ENCODE peak calls at places on chromosomes 1 and 21, in eight cellular contexts. U is K562, C is stomach, Y is sigmoid colon, B is A549, M is transverse colon, E is body of pancreas, W is esophagus muscularis mucosa. T is an unnamed sample.

GRCh38 chr1:109476825-109477224 is 6.9 kb upstream of the ATXN7L2 start:
- DNase-seq in C (no peak), U (peak), E (no peak), Y (no peak), W (no peak), B (no peak), M (no peak), T (no peak)

GRCh38 chr21:14076143-14076806 is 134.5 kb downstream of the LIPI start:
- DNase-seq in W (no peak), Y (no peak), M (no peak), B (no peak), U (no peak), E (no peak), C (no peak), T (no peak)

GRCh38 chr1:115545096-115545720 is 96.6 kb upstream of the VANGL1 start:
- DNase-seq in B (no peak), C (no peak), W (no peak), E (no peak), U (no peak), M (no peak), Y (no peak), T (no peak)

GRCh38 chr1:19047373-19047772 is 90.9 kb upstream of the IFFO2 start:
- DNase-seq in E (no peak), C (no peak), B (no peak), Y (no peak), M (no peak), W (no peak), U (no peak), T (no peak)

GRCh38 chr1:222276062-222276461 is 271.8 kb downstream of the HHIPL2 start:
- DNase-seq in E (peak), W (no peak), Y (no peak), M (no peak), C (no peak), U (no peak), B (no peak), T (no peak)

GRCh38 chr1:176893625-176894352 is 270.7 kb downstream of the ASTN1 start:
- DNase-seq in B (no peak), E (no peak), C (no peak), Y (no peak), U (no peak), W (no peak), M (no peak), T (peak)

GRCh38 chr1:40658895-40659648 is 6.4 kb downstream of the RIMS3 start:
- DNase-seq in C (no peak), M (no peak), B (no peak), W (no peak), U (peak), Y (no peak), E (no peak), T (no peak)

GRCh38 chr1:29426701-29427279 is 190.5 kb downstream of the PTPRU start:
- DNase-seq in W (no peak), Y (peak), E (no peak), C (no peak), B (no peak), M (no peak), U (no peak), T (no peak)

GRCh38 chr1:162218975-162219374 is 149.5 kb downstream of the NOS1AP start:
- DNase-seq in W (no peak), C (no peak), M (no peak), B (no peak), E (no peak), Y (no peak), U (no peak), T (no peak)

GRCh38 chr1:18951818-18952391 is 4.6 kb downstream of the IFFO2 start:
- DNase-seq in E (no peak), Y (no peak), C (peak), W (no peak), U (no peak), B (no peak), M (peak), T (no peak)

GRCh38 chr21:29114765-29115164 is 15.7 kb upstream of the MAP3K7CL start:
- DNase-seq in M (no peak), W (no peak), U (no peak), C (no peak), B (peak), E (no peak), Y (no peak), T (no peak)

GRCh38 chr1:42432714-42433113 is 23.1 kb downstream of the ZMYND12 start:
- DNase-seq in M (no peak), E (no peak), U (no peak), W (no peak), Y (no peak), B (no peak), C (no peak), T (no peak)

GRCh38 chr1:26020390-26020789 is 1.2 kb upstream of the EXTL1 start:
- DNase-seq in E (no peak), W (no peak), U (no peak), M (no peak), B (no peak), Y (no peak), C (no peak), T (no peak)

GRCh38 chr1:64744492-64745180 is at the start of gene RAVER2:
- DNase-seq in U (peak), M (peak), Y (peak), W (no peak), C (peak), B (peak), E (peak), T (peak)

GRCh38 chr21:46478910-46479309 is 20.2 kb downstream of the DIP2A start:
- DNase-seq in Y (no peak), C (no peak), B (no peak), U (no peak), M (no peak), W (no peak), E (no peak), T (no peak)

GRCh38 chr1:165857046-165857801 is 29.8 kb downstream of the UCK2 start:
- DNase-seq in C (no peak), U (no peak), E (no peak), M (no peak), Y (no peak), W (no peak), B (peak), T (no peak)
- H3K4me3 ChIP-seq in C (no peak), U (no peak), E (no peak), M (no peak), Y (no peak), W (no peak), B (no peak), T (no peak)

GRCh38 chr1:14811573-14811972 is 213.1 kb downstream of the KAZN start:
- DNase-seq in Y (no peak), W (no peak), B (no peak), M (no peak), E (no peak), U (no peak), C (no peak), T (no peak)

GRCh38 chr1:14810631-14811325 is 212.3 kb downstream of the KAZN start:
- DNase-seq in Y (no peak), C (no peak), E (no peak), U (no peak), M (no peak), B (no peak), W (no peak), T (no peak)

GRCh38 chr1:14817223-14818170 is 219.0 kb downstream of the KAZN start:
- DNase-seq in M (no peak), W (no peak), Y (no peak), U (peak), C (no peak), E (no peak), B (no peak), T (no peak)

GRCh38 chr1:14812189-14812588 is 213.7 kb downstream of the KAZN start:
- DNase-seq in W (no peak), C (no peak), M (no peak), E (no peak), B (no peak), Y (no peak), U (no peak), T (no peak)

DNA sequence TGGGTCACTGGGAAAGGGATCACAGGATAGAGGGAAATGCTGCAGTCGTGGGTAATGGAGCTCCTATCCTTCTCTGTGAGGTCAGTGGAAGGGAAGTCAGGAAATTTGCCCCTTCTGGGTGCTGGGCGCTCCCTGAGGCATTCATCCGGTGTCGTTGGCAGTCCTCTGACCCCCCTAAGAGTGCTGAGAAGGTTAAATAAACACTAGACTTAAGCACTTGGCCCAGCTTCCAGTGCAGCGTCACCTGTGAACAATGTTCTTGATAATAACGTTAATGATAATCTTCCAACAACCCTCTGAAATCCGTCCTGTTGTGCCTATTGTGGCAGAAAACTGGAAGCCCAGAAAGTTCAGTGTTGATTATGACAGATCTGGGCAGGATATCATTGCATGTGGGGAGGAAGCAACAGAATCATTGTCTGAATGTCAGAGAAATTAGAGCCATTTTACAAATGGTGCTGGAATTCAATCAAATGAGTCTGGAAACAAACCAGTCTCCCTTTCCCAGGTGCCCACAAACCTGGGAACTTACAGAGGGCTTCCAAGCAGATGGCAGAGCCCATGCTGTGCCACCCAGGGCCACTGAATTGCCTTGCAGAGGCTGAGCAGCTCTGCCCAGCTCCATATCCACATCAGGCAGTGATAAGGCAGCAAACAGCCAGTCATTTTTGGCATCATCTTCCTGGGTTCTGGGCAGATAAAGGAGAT is 216.8 kb downstream of the KAZN start:
- DNase-seq in C (peak), B (no peak), U (no peak), E (peak), W (no peak), Y (no peak), M (no peak), T (no peak)
- TF ChIP-seq POLR2A in C (no peak), B (no peak), U (no peak), E (no peak), W (no peak), Y (no peak), M (no peak), T (no peak)

GRCh38 chr1:98323906-98324358 is 337.6 kb upstream of the SNX7 start:
- DNase-seq in B (peak), W (no peak), E (no peak), M (peak), U (no peak), C (peak), Y (no peak), T (peak)

GRCh38 chr1:98321191-98321590 is 340.3 kb upstream of the SNX7 start:
- DNase-seq in B (no peak), Y (no peak), W (no peak), C (no peak), U (no peak), M (no peak), E (no peak), T (no peak)

GRCh38 chr1:98322966-98323365 is 338.6 kb upstream of the SNX7 start:
- DNase-seq in C (no peak), W (no peak), M (no peak), U (no peak), Y (no peak), B (no peak), E (no peak), T (no peak)

GRCh38 chr1:98325646-98326441 is 335.7 kb upstream of the SNX7 start:
- DNase-seq in W (no peak), C (peak), U (no peak), Y (peak), M (peak), E (peak), B (peak), T (peak)

GRCh38 chr1:98323396-98323795 is 338.1 kb upstream of the SNX7 start:
- DNase-seq in B (peak), M (no peak), Y (no peak), U (no peak), W (no peak), C (no peak), E (no peak), T (no peak)
- H3K4me3 ChIP-seq in B (no peak), M (no peak), Y (no peak), U (no peak), W (no peak), C (no peak), E (no peak), T (no peak)

DNA sequence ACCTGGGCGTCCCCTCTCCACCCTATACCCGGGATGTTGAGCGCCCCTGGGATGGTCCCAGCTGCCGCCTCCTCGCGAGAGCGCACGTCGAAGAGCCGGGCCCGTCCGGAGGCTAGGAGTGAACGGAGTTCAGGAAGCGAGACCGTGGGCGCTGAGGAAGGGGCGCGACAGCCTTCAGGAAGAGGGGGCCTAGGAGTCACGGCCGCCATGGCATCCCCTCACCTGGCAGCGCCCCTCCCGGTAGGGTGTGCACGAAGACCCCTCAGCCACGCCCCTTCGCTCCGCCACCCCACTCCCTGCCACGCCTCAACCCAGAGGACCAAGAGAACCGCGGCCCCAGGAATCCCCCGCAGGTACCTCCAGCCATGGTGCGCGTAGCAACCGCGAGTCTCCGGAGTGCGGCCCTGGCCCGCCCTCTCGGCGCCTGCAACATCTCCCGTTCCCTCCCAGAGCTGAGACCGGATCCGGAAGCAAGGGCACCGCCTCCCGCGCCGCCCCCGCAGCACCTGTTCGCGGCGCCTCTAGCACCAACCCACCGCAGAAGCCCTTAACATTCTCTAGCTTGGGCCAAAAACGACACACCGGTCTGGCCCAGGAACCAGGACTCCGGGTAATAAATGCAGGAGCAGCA is at the start of gene TSTD1:
- DNase-seq in Y (no peak), M (peak), U (no peak), C (peak), E (peak), B (no peak), W (no peak), T (peak)
- TF ChIP-seq POLR2A in Y (peak), M (peak), U (no peak), C (no peak), E (peak), B (no peak), W (no peak), T (peak)

DNA sequence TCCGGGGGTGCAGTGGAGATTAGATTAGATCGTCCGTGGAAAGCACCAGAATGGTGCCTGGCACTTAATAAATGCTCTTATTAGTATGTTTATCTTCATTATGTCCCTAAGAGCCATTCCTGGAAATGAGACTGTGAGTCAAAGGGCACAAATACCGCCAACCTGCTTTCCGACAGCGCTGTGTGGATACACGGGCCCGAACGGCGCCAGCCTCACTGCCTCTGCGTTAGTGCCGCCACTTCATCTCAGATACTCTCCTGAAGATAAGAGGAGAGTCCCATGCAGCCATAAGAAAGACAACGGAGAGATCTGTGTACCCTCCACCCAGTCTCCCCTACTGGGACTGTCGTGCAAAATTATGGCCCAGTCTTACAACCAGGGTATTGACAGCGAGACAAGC is 22.0 kb downstream of the PDE9A start:
- DNase-seq in Y (no peak), M (no peak), B (no peak), E (no peak), U (no peak), W (no peak), C (no peak), T (no peak)
- H3K4me3 ChIP-seq in Y (no peak), M (no peak), B (no peak), E (no peak), U (no peak), W (no peak), C (no peak), T (no peak)

GRCh38 chr1:33348676-33349080 is 27.8 kb upstream of the A3GALT2 start:
- DNase-seq in Y (peak), M (no peak), E (no peak), B (no peak), C (no peak), U (no peak), W (no peak), T (peak)

GRCh38 chr1:33348194-33348593 is 27.3 kb upstream of the A3GALT2 start:
- DNase-seq in C (no peak), U (no peak), E (no peak), M (no peak), W (no peak), Y (peak), B (no peak), T (no peak)

GRCh38 chr1:33349778-33350610 is 29.1 kb upstream of the A3GALT2 start:
- DNase-seq in Y (peak), U (peak), C (peak), E (peak), W (peak), B (peak), M (peak), T (peak)

GRCh38 chr1:33350611-33351280 is 29.8 kb upstream of the A3GALT2 start:
- DNase-seq in W (no peak), B (no peak), U (no peak), Y (no peak), E (no peak), M (no peak), C (no peak), T (no peak)

GRCh38 chr1:33349081-33349759 is 28.3 kb upstream of the A3GALT2 start:
- DNase-seq in Y (peak), M (peak), E (peak), B (peak), U (peak), W (no peak), C (peak), T (peak)
- TF ChIP-seq POLR2A in Y (no peak), M (peak), E (no peak), B (peak), U (no peak), W (no peak), C (no peak), T (peak)

GRCh38 chr21:44818636-44819011 is 762 bp upstream of the SUMO3 start:
- DNase-seq in C (no peak), W (no peak), B (no peak), U (no peak), M (peak), Y (peak), E (no peak), T (no peak)
- H3K4me3 ChIP-seq in C (peak), W (peak), B (peak), U (peak), M (peak), Y (peak), E (peak), T (peak)

GRCh38 chr1:223845810-223846667 is at the start of gene TP53BP2:
- DNase-seq in Y (peak), W (peak), C (peak), B (peak), M (peak), E (peak), U (peak), T (peak)
- TF ChIP-seq POLR2A in Y (peak), W (peak), C (no peak), B (peak), M (peak), E (peak), U (peak), T (peak)

T was measured in adrenal gland.